ENCODE peak calls at places on chromosomes 4 and X, in five cellular contexts. One of them, this sample, is unnamed.

GRCh38 chr4:44237643-44238042 is 211.0 kb downstream of the KCTD8 start:
- DNase-seq in HCEC 1CT: no peak
- DNase-seq in hypothalamus: no peak
- DNase-seq in activated CD4-positive, alpha-beta T cell treated with anti-CD3 and anti-CD28 coated beads for 4 hours: no peak
- DNase-seq in prostate gland: no peak
- DNase-seq in this sample: no peak

GRCh38 chr4:76697129-76697803 is 200.7 kb downstream of the SOWAHB start:
- DNase-seq in hypothalamus: no peak
- DNase-seq in HCEC 1CT: no peak
- DNase-seq in prostate gland: no peak
- DNase-seq in activated CD4-positive, alpha-beta T cell treated with anti-CD3 and anti-CD28 coated beads for 4 hours: no peak
- DNase-seq in this sample: no peak

GRCh38 chr4:95091272-95091671 is 333.5 kb downstream of the BMPR1B start:
- DNase-seq in activated CD4-positive, alpha-beta T cell treated with anti-CD3 and anti-CD28 coated beads for 4 hours: no peak
- DNase-seq in prostate gland: no peak
- DNase-seq in hypothalamus: no peak
- DNase-seq in HCEC 1CT: no peak
- DNase-seq in this sample: no peak

GRCh38 chr4:78414116-78414515 is 137.5 kb upstream of the ANXA3 start:
- DNase-seq in hypothalamus: no peak
- DNase-seq in prostate gland: no peak
- DNase-seq in activated CD4-positive, alpha-beta T cell treated with anti-CD3 and anti-CD28 coated beads for 4 hours: no peak
- DNase-seq in HCEC 1CT: no peak
- DNase-seq in this sample: no peak

GRCh38 chrX:150454508-150455219 is 91.5 kb downstream of the MAMLD1 start:
- DNase-seq in prostate gland: no peak
- DNase-seq in activated CD4-positive, alpha-beta T cell treated with anti-CD3 and anti-CD28 coated beads for 4 hours: no peak
- DNase-seq in HCEC 1CT: no peak
- DNase-seq in hypothalamus: no peak
- DNase-seq in this sample: no peak

GRCh38 chr4:183328832-183329231 is 6.6 kb upstream of the CLDN24 start:
- DNase-seq in HCEC 1CT: no peak
- DNase-seq in activated CD4-positive, alpha-beta T cell treated with anti-CD3 and anti-CD28 coated beads for 4 hours: no peak
- DNase-seq in prostate gland: no peak
- DNase-seq in hypothalamus: no peak
- DNase-seq in this sample: no peak

GRCh38 chr4:8229341-8229975 is 30.4 kb downstream of the SH3TC1 start:
- DNase-seq in hypothalamus: no peak
- DNase-seq in prostate gland: no peak
- DNase-seq in HCEC 1CT: no peak
- DNase-seq in activated CD4-positive, alpha-beta T cell treated with anti-CD3 and anti-CD28 coated beads for 4 hours: peak
- DNase-seq in this sample: no peak

GRCh38 chr4:17260395-17260907 is 251.4 kb downstream of the QDPR start:
- DNase-seq in activated CD4-positive, alpha-beta T cell treated with anti-CD3 and anti-CD28 coated beads for 4 hours: no peak
- DNase-seq in prostate gland: no peak
- DNase-seq in HCEC 1CT: no peak
- DNase-seq in hypothalamus: no peak
- DNase-seq in this sample: no peak

GRCh38 chrX:2351999-2352995 is 148.5 kb downstream of the DHRSX start:
- DNase-seq in prostate gland: no peak
- DNase-seq in activated CD4-positive, alpha-beta T cell treated with anti-CD3 and anti-CD28 coated beads for 4 hours: no peak
- DNase-seq in HCEC 1CT: peak
- DNase-seq in hypothalamus: no peak
- DNase-seq in this sample: no peak

GRCh38 chrX:68504237-68504636 is 5.4 kb downstream of the YIPF6 start:
- DNase-seq in prostate gland: no peak
- DNase-seq in hypothalamus: no peak
- DNase-seq in HCEC 1CT: peak
- DNase-seq in activated CD4-positive, alpha-beta T cell treated with anti-CD3 and anti-CD28 coated beads for 4 hours: peak
- DNase-seq in this sample: no peak

GRCh38 chr4:23789765-23790164 is 100.1 kb downstream of the PPARGC1A start:
- DNase-seq in hypothalamus: no peak
- DNase-seq in HCEC 1CT: peak
- DNase-seq in prostate gland: no peak
- DNase-seq in activated CD4-positive, alpha-beta T cell treated with anti-CD3 and anti-CD28 coated beads for 4 hours: no peak
- DNase-seq in this sample: no peak

GRCh38 chrX:150366951-150367545 is 3.9 kb downstream of the MAMLD1 start:
- DNase-seq in prostate gland: no peak
- DNase-seq in activated CD4-positive, alpha-beta T cell treated with anti-CD3 and anti-CD28 coated beads for 4 hours: no peak
- DNase-seq in hypothalamus: no peak
- DNase-seq in HCEC 1CT: peak
- DNase-seq in this sample: no peak

GRCh38 chr4:8177544-8177943 is 18.9 kb upstream of the ABLIM2 start:
- DNase-seq in HCEC 1CT: no peak
- DNase-seq in hypothalamus: no peak
- DNase-seq in activated CD4-positive, alpha-beta T cell treated with anti-CD3 and anti-CD28 coated beads for 4 hours: no peak
- DNase-seq in prostate gland: no peak
- DNase-seq in this sample: no peak

GRCh38 chr4:15352508-15352907 is 75.3 kb upstream of the C1QTNF7 start:
- DNase-seq in prostate gland: no peak
- DNase-seq in HCEC 1CT: peak
- DNase-seq in hypothalamus: no peak
- DNase-seq in activated CD4-positive, alpha-beta T cell treated with anti-CD3 and anti-CD28 coated beads for 4 hours: no peak
- DNase-seq in this sample: no peak

GRCh38 chrX:37896491-37896890 is 49.1 kb upstream of the DYNLT3 start:
- DNase-seq in hypothalamus: peak
- DNase-seq in activated CD4-positive, alpha-beta T cell treated with anti-CD3 and anti-CD28 coated beads for 4 hours: no peak
- DNase-seq in HCEC 1CT: no peak
- DNase-seq in prostate gland: no peak
- DNase-seq in this sample: no peak

GRCh38 chr4:143558823-143559756 is 45.6 kb downstream of the SMARCA5 start:
- DNase-seq in activated CD4-positive, alpha-beta T cell treated with anti-CD3 and anti-CD28 coated beads for 4 hours: peak
- DNase-seq in HCEC 1CT: peak
- DNase-seq in prostate gland: peak
- DNase-seq in hypothalamus: peak
- DNase-seq in this sample: peak

GRCh38 chr4:92307886-92308285 is 4.1 kb downstream of the GRID2 start:
- DNase-seq in activated CD4-positive, alpha-beta T cell treated with anti-CD3 and anti-CD28 coated beads for 4 hours: no peak
- DNase-seq in prostate gland: no peak
- DNase-seq in hypothalamus: no peak
- DNase-seq in HCEC 1CT: no peak
- DNase-seq in this sample: no peak

GRCh38 chr4:184648220-184649025 is 824 bp downstream of the CASP3 start:
- DNase-seq in activated CD4-positive, alpha-beta T cell treated with anti-CD3 and anti-CD28 coated beads for 4 hours: peak
- DNase-seq in HCEC 1CT: peak
- DNase-seq in hypothalamus: peak
- DNase-seq in prostate gland: peak
- DNase-seq in this sample: peak

GRCh38 chr4:1266881-1267763 is 18.2 kb upstream of the CTBP1 start:
- DNase-seq in hypothalamus: no peak
- DNase-seq in activated CD4-positive, alpha-beta T cell treated with anti-CD3 and anti-CD28 coated beads for 4 hours: no peak
- DNase-seq in HCEC 1CT: no peak
- DNase-seq in prostate gland: no peak
- DNase-seq in this sample: no peak

GRCh38 chrX:13428055-13428786 is 108.4 kb upstream of the ATXN3L start:
- DNase-seq in HCEC 1CT: peak
- DNase-seq in activated CD4-positive, alpha-beta T cell treated with anti-CD3 and anti-CD28 coated beads for 4 hours: no peak
- DNase-seq in hypothalamus: no peak
- DNase-seq in prostate gland: no peak
- DNase-seq in this sample: no peak

GRCh38 chr4:12692815-12693214 is 791.3 kb downstream of the RAB28 start:
- DNase-seq in prostate gland: no peak
- DNase-seq in HCEC 1CT: no peak
- DNase-seq in hypothalamus: no peak
- DNase-seq in activated CD4-positive, alpha-beta T cell treated with anti-CD3 and anti-CD28 coated beads for 4 hours: no peak
- DNase-seq in this sample: no peak

GRCh38 chrX:105837227-105837626 is 14.9 kb downstream of the NRK start:
- DNase-seq in HCEC 1CT: peak
- DNase-seq in prostate gland: peak
- DNase-seq in activated CD4-positive, alpha-beta T cell treated with anti-CD3 and anti-CD28 coated beads for 4 hours: no peak
- DNase-seq in hypothalamus: peak
- DNase-seq in this sample: no peak

GRCh38 chrX:153939573-153939972 is 4.7 kb upstream of the NAA10 start:
- DNase-seq in prostate gland: no peak
- DNase-seq in HCEC 1CT: no peak
- DNase-seq in activated CD4-positive, alpha-beta T cell treated with anti-CD3 and anti-CD28 coated beads for 4 hours: no peak
- DNase-seq in hypothalamus: no peak
- DNase-seq in this sample: no peak

GRCh38 chr4:148116264-148116663 is 325.9 kb downstream of the NR3C2 start:
- DNase-seq in prostate gland: no peak
- DNase-seq in HCEC 1CT: no peak
- DNase-seq in activated CD4-positive, alpha-beta T cell treated with anti-CD3 and anti-CD28 coated beads for 4 hours: no peak
- DNase-seq in hypothalamus: no peak
- DNase-seq in this sample: no peak

GRCh38 chrX:9701790-9702189 is 63.9 kb downstream of the GPR143 start:
- DNase-seq in hypothalamus: no peak
- DNase-seq in activated CD4-positive, alpha-beta T cell treated with anti-CD3 and anti-CD28 coated beads for 4 hours: no peak
- DNase-seq in HCEC 1CT: no peak
- DNase-seq in prostate gland: no peak
- DNase-seq in this sample: no peak

GRCh38 chr4:57184378-57185031 is 74.3 kb upstream of the IGFBP7 start:
- DNase-seq in prostate gland: no peak
- DNase-seq in activated CD4-positive, alpha-beta T cell treated with anti-CD3 and anti-CD28 coated beads for 4 hours: no peak
- DNase-seq in HCEC 1CT: no peak
- DNase-seq in hypothalamus: no peak
- DNase-seq in this sample: no peak

GRCh38 chr4:8837181-8837811 is 34.3 kb downstream of the HMX1 start:
- DNase-seq in prostate gland: no peak
- DNase-seq in hypothalamus: no peak
- DNase-seq in HCEC 1CT: no peak
- DNase-seq in activated CD4-positive, alpha-beta T cell treated with anti-CD3 and anti-CD28 coated beads for 4 hours: no peak
- DNase-seq in this sample: no peak

GRCh38 chrX:12013220-12013619 is 125.1 kb upstream of the FRMPD4 start:
- DNase-seq in prostate gland: no peak
- DNase-seq in hypothalamus: no peak
- DNase-seq in activated CD4-positive, alpha-beta T cell treated with anti-CD3 and anti-CD28 coated beads for 4 hours: no peak
- DNase-seq in HCEC 1CT: peak
- DNase-seq in this sample: no peak

GRCh38 chr4:134144337-134144736 is 57.3 kb downstream of the PABPC4L start:
- DNase-seq in HCEC 1CT: no peak
- DNase-seq in activated CD4-positive, alpha-beta T cell treated with anti-CD3 and anti-CD28 coated beads for 4 hours: no peak
- DNase-seq in hypothalamus: no peak
- DNase-seq in prostate gland: no peak
- DNase-seq in this sample: no peak

GRCh38 chrX:1946974-1947373 is 332.1 kb downstream of the ASMT start:
- DNase-seq in hypothalamus: no peak
- DNase-seq in HCEC 1CT: no peak
- DNase-seq in prostate gland: no peak
- DNase-seq in activated CD4-positive, alpha-beta T cell treated with anti-CD3 and anti-CD28 coated beads for 4 hours: no peak
- DNase-seq in this sample: no peak

GRCh38 chr4:85994576-85994975 is 365.3 kb downstream of the MAPK10 start:
- DNase-seq in HCEC 1CT: no peak
- DNase-seq in hypothalamus: no peak
- DNase-seq in prostate gland: no peak
- DNase-seq in activated CD4-positive, alpha-beta T cell treated with anti-CD3 and anti-CD28 coated beads for 4 hours: no peak
- DNase-seq in this sample: no peak

GRCh38 chr4:127967141-127967775 is 2.1 kb downstream of the ABHD18 start:
- DNase-seq in HCEC 1CT: peak
- DNase-seq in prostate gland: no peak
- DNase-seq in activated CD4-positive, alpha-beta T cell treated with anti-CD3 and anti-CD28 coated beads for 4 hours: no peak
- DNase-seq in hypothalamus: no peak
- DNase-seq in this sample: no peak

GRCh38 chrX:13763489-13763888 is 28.9 kb downstream of the OFD1 start:
- DNase-seq in prostate gland: peak
- DNase-seq in activated CD4-positive, alpha-beta T cell treated with anti-CD3 and anti-CD28 coated beads for 4 hours: no peak
- DNase-seq in HCEC 1CT: no peak
- DNase-seq in hypothalamus: peak
- DNase-seq in this sample: no peak

This sample was measured in B cell.